ENCODE peak calls at places on chromosomes 6 and 20, in six cellular contexts. E is NCI-H1092, M is AG09319, G is NCI-H524, A is ELF-1, K is OCI-M1. C is an unnamed sample.

GRCh38 chr20:5844063-5844681 is 94.0 kb downstream of the SHLD1 start:
- DNase-seq in E (peak; percentile 57), M (no peak), G (peak; percentile 22), A (no peak), K (no peak), C (peak; percentile 67)

GRCh38 chr6:89984926-89985743 is 90.9 kb downstream of the GJA10 start:
- DNase-seq in E (no peak), M (no peak), G (peak; percentile 82), A (peak; percentile 83), K (no peak), C (peak; percentile 87)

GRCh38 chr6:7042654-7043545 is 64.9 kb upstream of the RREB1 start:
- DNase-seq in E (no peak), M (no peak), G (peak; percentile 67), A (peak; percentile 37), K (peak; percentile 24), C (peak; percentile 61)

GRCh38 chr6:33886673-33887144 is 82.9 kb upstream of the MLN start:
- DNase-seq in E (no peak), M (no peak), G (no peak), A (peak; percentile 61), K (no peak), C (peak; percentile 70)

GRCh38 chr6:137910843-137911456 is 43.9 kb downstream of the TNFAIP3 start:
- DNase-seq in E (no peak), M (no peak), G (no peak), A (no peak), K (peak; percentile 86), C (no peak)

GRCh38 chr6:29345380-29345779 is 23.3 kb downstream of the OR5V1 start:
- DNase-seq in E (no peak), M (no peak), G (no peak), A (no peak), K (no peak), C (no peak)

GRCh38 chr6:42028234-42029061 is 21.9 kb upstream of the TAF8 start:
- DNase-seq in E (no peak), M (no peak), G (no peak), A (peak; percentile 80), K (peak; percentile 97), C (no peak)

GRCh38 chr6:154509421-154510143 is 903 bp downstream of the CNKSR3 start:
- DNase-seq in E (no peak), M (no peak), G (peak; percentile 55), A (peak; percentile 49), K (peak; percentile 56), C (peak; percentile 62)

GRCh38 chr6:31495580-31495979 is 2.4 kb upstream of the MICB start:
- DNase-seq in E (no peak), M (no peak), G (no peak), A (peak; percentile 31), K (no peak), C (no peak)

GRCh38 chr20:9390441-9390840 is 123.9 kb upstream of the LAMP5 start:
- DNase-seq in E (no peak), M (no peak), G (no peak), A (no peak), K (no peak), C (no peak)

GRCh38 chr6:118408863-118409262 is 139.2 kb upstream of the PLN start:
- DNase-seq in E (no peak), M (no peak), G (no peak), A (no peak), K (no peak), C (no peak)

GRCh38 chr6:133951881-133952814 is 876 bp upstream of the TBPL1 start:
- DNase-seq in E (peak; percentile 49), M (peak; percentile 32), G (peak; percentile 86), A (peak; percentile 50), K (peak; percentile 81), C (peak; percentile 90)

GRCh38 chr6:143225929-143226328 is 165.2 kb downstream of the AIG1 start:
- DNase-seq in E (no peak), M (no peak), G (no peak), A (no peak), K (no peak), C (no peak)

GRCh38 chr20:54131675-54132611 is 41.8 kb downstream of the CYP24A1 start:
- DNase-seq in E (no peak), M (no peak), G (peak; percentile 54), A (peak; percentile 12), K (no peak), C (no peak)

GRCh38 chr6:48032156-48032555 is 78.8 kb downstream of the PTCHD4 start:
- DNase-seq in E (no peak), M (no peak), G (no peak), A (no peak), K (peak; percentile 24), C (peak; percentile 7)

GRCh38 chr6:51184046-51184445 is 365.4 kb downstream of the TFAP2B start:
- DNase-seq in E (no peak), M (no peak), G (no peak), A (no peak), K (no peak), C (no peak)

GRCh38 chr6:17179246-17180073 is 77.6 kb downstream of the STMND1 start:
- DNase-seq in E (no peak), M (no peak), G (no peak), A (no peak), K (peak; percentile 27), C (no peak)